ENCODE peak calls at places on chromosomes 1 and 21, in nine cellular contexts. One of them, this sample, is unnamed. For H3K27me3, the result is how much of the 10 kb centered on the place peaks cover.

GRCh38 chr21:41295721-41296254 is 20.8 kb upstream of the FAM3B start:
- DNase-seq in Caco-2: no peak
- DNase-seq in HL-60: no peak
- DNase-seq in esophagus squamous epithelium: no peak
- DNase-seq in lower lobe of right lung: no peak
- DNase-seq in IMR-90: no peak
- DNase-seq in ovary: no peak
- DNase-seq in SK-N-SH: no peak
- DNase-seq in AG04450: no peak
- DNase-seq in this sample: no peak

GRCh38 chr1:13824626-13825025 is 124.6 kb downstream of the PRDM2 start:
- DNase-seq in Caco-2: no peak
- DNase-seq in HL-60: no peak
- DNase-seq in esophagus squamous epithelium: no peak
- DNase-seq in lower lobe of right lung: no peak
- DNase-seq in IMR-90: no peak
- DNase-seq in ovary: no peak
- DNase-seq in SK-N-SH: no peak
- DNase-seq in AG04450: no peak
- DNase-seq in this sample: no peak

GRCh38 chr21:34599534-34600101 is 15.3 kb downstream of the RCAN1 start:
- DNase-seq in Caco-2: no peak
- DNase-seq in HL-60: no peak
- DNase-seq in esophagus squamous epithelium: no peak
- DNase-seq in lower lobe of right lung: no peak
- DNase-seq in IMR-90: no peak
- DNase-seq in ovary: no peak
- DNase-seq in SK-N-SH: no peak
- DNase-seq in AG04450: no peak
- DNase-seq in this sample: no peak

GRCh38 chr1:200290010-200290685 is 119.7 kb downstream of the ZNF281 start:
- DNase-seq in Caco-2: peak
- DNase-seq in HL-60: no peak
- DNase-seq in esophagus squamous epithelium: no peak
- DNase-seq in lower lobe of right lung: no peak
- DNase-seq in IMR-90: no peak
- DNase-seq in ovary: no peak
- DNase-seq in SK-N-SH: peak
- DNase-seq in AG04450: no peak
- DNase-seq in this sample: no peak

GRCh38 chr1:94104127-94104684 is 16.7 kb downstream of the ABCA4 start:
- DNase-seq in Caco-2: no peak
- DNase-seq in HL-60: no peak
- DNase-seq in esophagus squamous epithelium: no peak
- DNase-seq in lower lobe of right lung: no peak
- DNase-seq in IMR-90: no peak
- DNase-seq in ovary: no peak
- DNase-seq in SK-N-SH: no peak
- DNase-seq in AG04450: no peak
- DNase-seq in this sample: no peak

GRCh38 chr1:104593418-104594187 is 843.9 kb downstream of the AMY1C start:
- DNase-seq in Caco-2: no peak
- DNase-seq in HL-60: peak
- DNase-seq in esophagus squamous epithelium: no peak
- DNase-seq in lower lobe of right lung: no peak
- DNase-seq in IMR-90: no peak
- DNase-seq in ovary: no peak
- DNase-seq in SK-N-SH: no peak
- DNase-seq in AG04450: no peak
- DNase-seq in this sample: no peak

GRCh38 chr1:165629848-165630628 is 996 bp upstream of the MGST3 start:
- DNase-seq in Caco-2: peak
- DNase-seq in HL-60: no peak
- DNase-seq in esophagus squamous epithelium: no peak
- DNase-seq in lower lobe of right lung: no peak
- DNase-seq in IMR-90: no peak
- DNase-seq in ovary: no peak
- DNase-seq in SK-N-SH: peak
- DNase-seq in AG04450: no peak
- DNase-seq in this sample: no peak

GRCh38 chr1:209202826-209203439 is 380.6 kb upstream of the CAMK1G start:
- DNase-seq in Caco-2: peak
- DNase-seq in HL-60: peak
- DNase-seq in esophagus squamous epithelium: no peak
- DNase-seq in lower lobe of right lung: no peak
- DNase-seq in IMR-90: peak
- DNase-seq in ovary: no peak
- DNase-seq in SK-N-SH: peak
- DNase-seq in AG04450: peak
- DNase-seq in this sample: no peak

GRCh38 chr1:178573330-178573729 is 60.4 kb downstream of the TEX35 start:
- DNase-seq in Caco-2: no peak
- DNase-seq in HL-60: no peak
- DNase-seq in esophagus squamous epithelium: no peak
- DNase-seq in lower lobe of right lung: no peak
- DNase-seq in IMR-90: no peak
- DNase-seq in ovary: no peak
- DNase-seq in SK-N-SH: no peak
- DNase-seq in AG04450: no peak
- DNase-seq in this sample: no peak

GRCh38 chr1:95655321-95656020 is 421.5 kb downstream of the RWDD3 start:
- DNase-seq in Caco-2: no peak
- DNase-seq in HL-60: no peak
- DNase-seq in esophagus squamous epithelium: no peak
- DNase-seq in lower lobe of right lung: no peak
- DNase-seq in IMR-90: no peak
- DNase-seq in ovary: no peak
- DNase-seq in SK-N-SH: peak
- DNase-seq in AG04450: no peak
- DNase-seq in this sample: no peak

GRCh38 chr21:46394819-46395152 is 63.9 kb upstream of the DIP2A start:
- DNase-seq in Caco-2: no peak
- DNase-seq in HL-60: no peak
- DNase-seq in esophagus squamous epithelium: no peak
- DNase-seq in lower lobe of right lung: no peak
- DNase-seq in IMR-90: no peak
- DNase-seq in ovary: no peak
- DNase-seq in SK-N-SH: peak
- DNase-seq in AG04450: no peak
- DNase-seq in this sample: no peak

GRCh38 chr1:113872219-113872934 is 865 bp upstream of the PTPN22 start:
- DNase-seq in Caco-2: no peak
- DNase-seq in HL-60: no peak
- DNase-seq in esophagus squamous epithelium: no peak
- DNase-seq in lower lobe of right lung: no peak
- DNase-seq in IMR-90: no peak
- DNase-seq in ovary: no peak
- DNase-seq in SK-N-SH: no peak
- DNase-seq in AG04450: no peak
- DNase-seq in this sample: no peak

GRCh38 chr1:26784023-26784871 is 3.5 kb upstream of the PIGV start:
- DNase-seq in Caco-2: peak
- DNase-seq in HL-60: no peak
- DNase-seq in esophagus squamous epithelium: no peak
- DNase-seq in lower lobe of right lung: peak
- DNase-seq in IMR-90: peak
- DNase-seq in ovary: peak
- DNase-seq in SK-N-SH: no peak
- DNase-seq in AG04450: peak
- DNase-seq in this sample: no peak

GRCh38 chr1:154971341-154971998 is 923 bp upstream of the SHC1 start:
- DNase-seq in Caco-2: no peak
- DNase-seq in HL-60: no peak
- DNase-seq in esophagus squamous epithelium: no peak
- DNase-seq in lower lobe of right lung: no peak
- DNase-seq in IMR-90: no peak
- DNase-seq in ovary: no peak
- DNase-seq in SK-N-SH: no peak
- DNase-seq in AG04450: no peak
- DNase-seq in this sample: no peak
- TF ChIP-seq CTCF in Caco-2: no peak
- TF ChIP-seq CTCF in HL-60: no peak
- TF ChIP-seq CTCF in esophagus squamous epithelium: no peak
- TF ChIP-seq CTCF in lower lobe of right lung: no peak
- TF ChIP-seq CTCF in IMR-90: no peak
- TF ChIP-seq CTCF in ovary: no peak
- TF ChIP-seq CTCF in SK-N-SH: no peak
- TF ChIP-seq CTCF in AG04450: no peak
- TF ChIP-seq CTCF in this sample: no peak

GRCh38 chr1:24186711-24186992 is 437 bp downstream of the IFNLR1 start:
- DNase-seq in Caco-2: no peak
- DNase-seq in HL-60: no peak
- DNase-seq in esophagus squamous epithelium: no peak
- DNase-seq in lower lobe of right lung: no peak
- DNase-seq in IMR-90: no peak
- DNase-seq in ovary: no peak
- DNase-seq in SK-N-SH: no peak
- DNase-seq in AG04450: no peak
- DNase-seq in this sample: no peak
- H3K4me3 ChIP-seq in Caco-2: peak
- H3K4me3 ChIP-seq in HL-60: no peak
- H3K4me3 ChIP-seq in esophagus squamous epithelium: peak
- H3K4me3 ChIP-seq in lower lobe of right lung: peak
- H3K4me3 ChIP-seq in IMR-90: no peak
- H3K4me3 ChIP-seq in ovary: peak
- H3K4me3 ChIP-seq in SK-N-SH: no peak
- H3K4me3 ChIP-seq in AG04450: no peak
- H3K4me3 ChIP-seq in this sample: peak

DNA sequence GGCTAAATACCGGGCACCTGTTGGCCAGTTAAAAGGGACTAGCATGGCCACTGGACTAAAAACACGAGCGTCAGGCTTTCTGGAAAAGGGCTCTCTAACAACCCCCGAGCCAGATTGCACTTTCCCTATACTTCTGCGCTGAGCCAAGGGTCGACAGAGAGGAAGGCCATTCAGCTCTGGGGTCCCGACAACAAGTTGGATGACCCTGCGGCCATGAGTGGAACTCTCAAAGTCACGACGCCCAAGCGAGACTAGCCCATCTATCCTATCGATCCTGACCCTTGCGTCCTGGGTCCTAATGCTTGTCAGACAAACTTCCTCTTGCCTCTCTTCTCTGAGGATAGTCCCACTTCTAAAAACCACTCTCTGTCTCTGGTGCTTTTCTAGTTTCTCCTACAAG is 99.9 kb upstream of the PRDX6 start:
- DNase-seq in Caco-2: no peak
- DNase-seq in HL-60: no peak
- DNase-seq in esophagus squamous epithelium: no peak
- DNase-seq in lower lobe of right lung: no peak
- DNase-seq in IMR-90: no peak
- DNase-seq in ovary: no peak
- DNase-seq in SK-N-SH: no peak
- DNase-seq in AG04450: no peak
- DNase-seq in this sample: no peak
- H3K27me3 ChIP-seq in Caco-2: under half
- H3K27me3 ChIP-seq in HL-60: under half
- H3K27me3 ChIP-seq in esophagus squamous epithelium: under half
- H3K27me3 ChIP-seq in lower lobe of right lung: under half
- H3K27me3 ChIP-seq in IMR-90: under half
- H3K27me3 ChIP-seq in ovary: under half
- H3K27me3 ChIP-seq in SK-N-SH: under half
- H3K27me3 ChIP-seq in AG04450: under half
- H3K27me3 ChIP-seq in this sample: under half

GRCh38 chr1:8063298-8064068 is 37.4 kb upstream of the ERRFI1 start:
- DNase-seq in Caco-2: no peak
- DNase-seq in HL-60: no peak
- DNase-seq in esophagus squamous epithelium: no peak
- DNase-seq in lower lobe of right lung: no peak
- DNase-seq in IMR-90: no peak
- DNase-seq in ovary: no peak
- DNase-seq in SK-N-SH: no peak
- DNase-seq in AG04450: no peak
- DNase-seq in this sample: no peak

GRCh38 chr1:8061210-8061609 is 35.1 kb upstream of the ERRFI1 start:
- DNase-seq in Caco-2: peak
- DNase-seq in HL-60: no peak
- DNase-seq in esophagus squamous epithelium: no peak
- DNase-seq in lower lobe of right lung: no peak
- DNase-seq in IMR-90: peak
- DNase-seq in ovary: no peak
- DNase-seq in SK-N-SH: no peak
- DNase-seq in AG04450: peak
- DNase-seq in this sample: peak

GRCh38 chr1:8059161-8059622 is 33.1 kb upstream of the ERRFI1 start:
- DNase-seq in Caco-2: no peak
- DNase-seq in HL-60: no peak
- DNase-seq in esophagus squamous epithelium: no peak
- DNase-seq in lower lobe of right lung: no peak
- DNase-seq in IMR-90: peak
- DNase-seq in ovary: no peak
- DNase-seq in SK-N-SH: no peak
- DNase-seq in AG04450: no peak
- DNase-seq in this sample: no peak

GRCh38 chr1:8062861-8063260 is 36.8 kb upstream of the ERRFI1 start:
- DNase-seq in Caco-2: no peak
- DNase-seq in HL-60: no peak
- DNase-seq in esophagus squamous epithelium: no peak
- DNase-seq in lower lobe of right lung: no peak
- DNase-seq in IMR-90: no peak
- DNase-seq in ovary: no peak
- DNase-seq in SK-N-SH: no peak
- DNase-seq in AG04450: no peak
- DNase-seq in this sample: no peak

GRCh38 chr1:8061673-8062386 is 35.7 kb upstream of the ERRFI1 start:
- DNase-seq in Caco-2: no peak
- DNase-seq in HL-60: no peak
- DNase-seq in esophagus squamous epithelium: no peak
- DNase-seq in lower lobe of right lung: no peak
- DNase-seq in IMR-90: peak
- DNase-seq in ovary: no peak
- DNase-seq in SK-N-SH: no peak
- DNase-seq in AG04450: no peak
- DNase-seq in this sample: no peak
- TF ChIP-seq CTCF in Caco-2: peak
- TF ChIP-seq CTCF in HL-60: no peak
- TF ChIP-seq CTCF in esophagus squamous epithelium: no peak
- TF ChIP-seq CTCF in lower lobe of right lung: no peak
- TF ChIP-seq CTCF in IMR-90: no peak
- TF ChIP-seq CTCF in ovary: no peak
- TF ChIP-seq CTCF in SK-N-SH: no peak
- TF ChIP-seq CTCF in AG04450: peak
- TF ChIP-seq CTCF in this sample: no peak

GRCh38 chr1:11719313-11720032 is 16.5 kb upstream of the AGTRAP start:
- DNase-seq in Caco-2: peak
- DNase-seq in HL-60: peak
- DNase-seq in esophagus squamous epithelium: peak
- DNase-seq in lower lobe of right lung: peak
- DNase-seq in IMR-90: peak
- DNase-seq in ovary: peak
- DNase-seq in SK-N-SH: peak
- DNase-seq in AG04450: no peak
- DNase-seq in this sample: no peak
- H3K4me3 ChIP-seq in Caco-2: peak
- H3K4me3 ChIP-seq in HL-60: peak
- H3K4me3 ChIP-seq in esophagus squamous epithelium: peak
- H3K4me3 ChIP-seq in lower lobe of right lung: peak
- H3K4me3 ChIP-seq in IMR-90: no peak
- H3K4me3 ChIP-seq in ovary: peak
- H3K4me3 ChIP-seq in SK-N-SH: peak
- H3K4me3 ChIP-seq in AG04450: peak
- H3K4me3 ChIP-seq in this sample: peak